ENCODE peak calls at places on chromosomes 1 and 21, in four cellular contexts. L is IMR-90, B is A549, N is GM12878. W is an unnamed sample.

GRCh38 chr1:55898191-55898590 is 681.2 kb downstream of the PLPP3 start:
- DNase-seq in B (peak; percentile 38), N (no peak), L (peak; percentile 89), W (no peak)

GRCh38 chr1:192545781-192546521 is 29.6 kb upstream of the RGS1 start:
- DNase-seq in L (no peak), N (peak; percentile 87), B (no peak), W (no peak)

GRCh38 chr1:89274431-89274857 is 1.8 kb upstream of the GBP5 start:
- DNase-seq in N (no peak), B (no peak), L (peak; percentile 8), W (no peak)

GRCh38 chr1:118863688-118864087 is 124.5 kb downstream of the TBX15 start:
- DNase-seq in B (no peak), L (no peak), N (no peak), W (no peak)

GRCh38 chr1:40352126-40352525 is 21.4 kb upstream of the SMAP2 start:
- DNase-seq in N (no peak), L (no peak), B (no peak), W (no peak)

GRCh38 chr1:44000266-44000665 is 8.9 kb downstream of the CCDC24 start:
- DNase-seq in L (no peak), B (no peak), N (no peak), W (no peak)

GRCh38 chr21:43778469-43779335 is 2.6 kb upstream of the CSTB start:
- DNase-seq in L (peak; percentile 29), N (no peak), B (no peak), W (no peak)

GRCh38 chr1:169833179-169833901 is 38.6 kb upstream of the METTL18 start:
- DNase-seq in B (no peak), N (no peak), L (peak; percentile 1), W (no peak)

GRCh38 chr1:9421533-9421873 is 117.8 kb upstream of the SLC25A33 start:
- DNase-seq in L (no peak), B (no peak), N (no peak), W (no peak)

GRCh38 chr1:202034683-202035462 is 24.5 kb downstream of the ELF3 start:
- DNase-seq in B (peak; percentile 100), N (peak; percentile 35), L (peak; percentile 96), W (peak; percentile 49)

GRCh38 chr1:53336146-53336545 is 8.3 kb upstream of the LRP8 start:
- DNase-seq in N (no peak), B (no peak), L (no peak), W (no peak)

GRCh38 chr21:45971487-45972352 is 9.8 kb upstream of the COL6A1 start:
- DNase-seq in B (no peak), L (peak; percentile 87), N (no peak), W (no peak)

GRCh38 chr21:37074546-37074945 is 1.5 kb downstream of the TTC3 start:
- DNase-seq in L (no peak), B (no peak), N (no peak), W (no peak)
- TF ChIP-seq ELK1 in L (no peak), B (no peak), N (no peak), W (no peak)

GRCh38 chr1:32886012-32886827 is at the start of gene HPCA:
- DNase-seq in L (peak; percentile 48), N (no peak), B (peak; percentile 38), W (peak; percentile 96)
- TF ChIP-seq ELK1 in L (no peak), N (no peak), B (no peak), W (no peak)

GRCh38 chr1:150575072-150575489 is 4.3 kb downstream of the MCL1 start:
- DNase-seq in L (no peak), B (no peak), N (no peak), W (no peak)
- TF ChIP-seq ELK1 in L (no peak), B (no peak), N (no peak), W (no peak)

GRCh38 chr1:226738995-226739695 is at the start of gene ITPKB:
- DNase-seq in B (peak; percentile 44), N (no peak), L (peak; percentile 65), W (peak; percentile 39)
- TF ChIP-seq ELK1 in B (no peak), N (no peak), L (no peak), W (no peak)

GRCh38 chr1:181911715-181912114 is 149.8 kb downstream of the ZNF648 start:
- DNase-seq in N (no peak), B (no peak), L (no peak), W (no peak)
- TF ChIP-seq ELK1 in N (no peak), B (no peak), L (no peak), W (no peak)

GRCh38 chr1:207754011-207754410 is 2.2 kb downstream of the CD46 start:
- DNase-seq in N (no peak), B (no peak), L (no peak), W (no peak)
- TF ChIP-seq ELK1 in N (no peak), B (no peak), L (no peak), W (no peak)

DNA sequence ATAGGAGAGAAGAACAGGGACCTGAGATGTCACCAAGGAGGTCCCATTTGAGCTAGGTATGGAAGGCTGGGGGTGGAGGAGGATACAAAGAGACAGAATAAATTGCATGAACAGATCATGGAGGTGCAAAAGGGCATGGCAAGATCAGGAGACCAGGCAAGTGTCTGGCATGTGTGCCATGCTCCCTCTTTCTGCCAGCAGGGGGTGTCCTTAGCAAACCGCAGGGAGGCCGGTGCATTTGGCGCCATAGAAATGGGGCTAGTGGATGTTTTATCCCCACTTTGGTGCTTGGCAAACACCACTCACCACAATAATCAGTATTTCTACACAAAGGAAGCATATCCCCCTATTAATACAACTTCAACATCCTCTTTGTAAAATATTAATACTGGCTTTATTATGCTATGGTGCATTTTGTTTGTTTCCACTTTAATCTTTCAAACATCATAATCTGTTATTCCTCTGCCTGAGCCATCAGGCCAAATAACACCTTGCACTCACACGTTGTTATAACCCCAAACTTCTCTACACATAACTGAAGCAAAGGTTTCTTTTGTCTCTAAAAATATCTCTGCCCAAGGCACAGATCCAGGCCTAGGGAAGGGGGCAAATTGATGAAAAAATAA is 25.9 kb downstream of the S100A6 start:
- DNase-seq in B (peak; percentile 72), N (no peak), L (no peak), W (peak; percentile 68)
- TF ChIP-seq ELK1 in B (no peak), N (no peak), L (no peak), W (no peak)

GRCh38 chr1:90356991-90357390 is 360.1 kb downstream of the BARHL2 start:
- DNase-seq in B (no peak), L (no peak), N (no peak), W (no peak)

GRCh38 chr1:90359994-90360393 is 357.1 kb downstream of the BARHL2 start:
- DNase-seq in N (no peak), B (no peak), L (no peak), W (no peak)

GRCh38 chr1:90356101-90356500 is 361.0 kb downstream of the BARHL2 start:
- DNase-seq in N (no peak), B (no peak), L (no peak), W (no peak)

GRCh38 chr1:90358448-90358847 is 358.7 kb downstream of the BARHL2 start:
- DNase-seq in B (no peak), N (no peak), L (no peak), W (no peak)

DNA sequence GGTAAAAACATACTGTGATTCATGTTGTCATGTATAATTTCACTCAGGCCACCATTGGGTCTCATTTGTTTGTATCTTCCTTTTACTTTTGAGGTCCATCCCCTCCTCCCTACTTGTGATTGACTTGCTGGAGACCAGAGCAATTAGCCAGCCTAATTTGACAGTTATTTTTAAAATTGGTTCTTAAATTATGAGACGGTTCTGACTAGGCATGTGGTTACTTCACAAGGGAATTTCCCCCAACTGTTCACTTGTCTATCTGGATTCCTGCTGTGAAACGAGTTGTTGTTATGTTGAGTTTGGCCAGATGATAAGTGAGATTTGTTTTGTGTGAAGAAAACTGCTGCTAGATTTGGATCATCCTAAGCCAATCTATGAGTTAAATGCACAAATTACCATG is 359.1 kb downstream of the BARHL2 start:
- DNase-seq in N (peak; percentile 42), L (no peak), B (no peak), W (no peak)
- TF ChIP-seq ELK1 in N (no peak), L (no peak), B (no peak), W (no peak)

W was measured in K562.